ENCODE peak calls at places on chromosomes 16 and 17, in four cellular contexts. G is mesendoderm, Q is H9, C is H1. N is an unnamed sample.

GRCh38 chr17:27481327-27481726 is 25.1 kb downstream of the KSR1 start:
- DNase-seq in G (no peak), C (no peak), Q (no peak), N (no peak)

GRCh38 chr17:72308744-72309395 is 188.1 kb downstream of the SOX9 start:
- DNase-seq in G (no peak), Q (no peak), C (no peak), N (peak)

GRCh38 chr17:71276071-71276470 is 844.7 kb upstream of the SOX9 start:
- DNase-seq in C (no peak), G (no peak), Q (no peak), N (no peak)

GRCh38 chr17:44979426-44980273 is 11.5 kb upstream of the C1QL1 start:
- DNase-seq in G (no peak), C (no peak), Q (no peak), N (peak)

GRCh38 chr17:38632334-38632733 is 26.6 kb upstream of the SRCIN1 start:
- DNase-seq in Q (peak), C (no peak), G (no peak), N (no peak)

GRCh38 chr16:397135-397661 is at the start of gene NME4:
- DNase-seq in G (peak), Q (peak), C (peak), N (no peak)

GRCh38 chr17:36510636-36511035 is 24.0 kb downstream of the MYO19 start:
- DNase-seq in G (no peak), C (no peak), Q (no peak), N (no peak)

GRCh38 chr17:54754560-54754959 is 146.1 kb upstream of the TOM1L1 start:
- DNase-seq in C (peak), G (peak), Q (peak), N (no peak)

GRCh38 chr16:15983898-15984297 is 34.5 kb downstream of the ABCC1 start:
- DNase-seq in Q (no peak), C (no peak), G (no peak), N (peak)

GRCh38 chr16:546909-547770 is 13.1 kb upstream of the PRR35 start:
- DNase-seq in C (peak), Q (peak), G (peak), N (peak)

GRCh38 chr16:20674684-20675487 is 22.6 kb downstream of the ACSM1 start:
- DNase-seq in C (peak), Q (no peak), G (peak), N (no peak)

GRCh38 chr17:38424297-38424972 is 3.8 kb upstream of the ARHGAP23 start:
- DNase-seq in Q (peak), G (no peak), C (no peak), N (no peak)

GRCh38 chr16:4934591-4934990 is 2.4 kb downstream of the PPL start:
- DNase-seq in G (no peak), C (no peak), Q (no peak), N (no peak)

GRCh38 chr16:31696968-31697743 is 169.5 kb downstream of the AHSP start:
- DNase-seq in Q (no peak), G (peak), C (no peak), N (peak)

GRCh38 chr17:82281502-82282238 is 8.2 kb upstream of the CSNK1D start:
- DNase-seq in G (no peak), C (no peak), Q (no peak), N (peak)

GRCh38 chr16:89848974-89849373 is 20.7 kb downstream of the SPIRE2 start:
- DNase-seq in C (no peak), G (no peak), Q (no peak), N (no peak)

GRCh38 chr17:49117581-49118230 is 14.9 kb upstream of the B4GALNT2 start:
- DNase-seq in C (no peak), G (no peak), Q (no peak), N (no peak)
- H4K5ac ChIP-seq in C (no peak), G (no peak), Q (no peak), N (no peak)

GRCh38 chr17:61584266-61584665 is 6.8 kb downstream of the NACA2 start:
- DNase-seq in Q (no peak), C (no peak), G (no peak), N (no peak)
- H4K5ac ChIP-seq in Q (no peak), C (no peak), G (no peak), N (no peak)

GRCh38 chr17:77613627-77614026 is 344.9 kb upstream of the TNRC6C start:
- DNase-seq in G (no peak), Q (peak), C (no peak), N (no peak)
- H4K5ac ChIP-seq in G (no peak), Q (no peak), C (no peak), N (no peak)

DNA sequence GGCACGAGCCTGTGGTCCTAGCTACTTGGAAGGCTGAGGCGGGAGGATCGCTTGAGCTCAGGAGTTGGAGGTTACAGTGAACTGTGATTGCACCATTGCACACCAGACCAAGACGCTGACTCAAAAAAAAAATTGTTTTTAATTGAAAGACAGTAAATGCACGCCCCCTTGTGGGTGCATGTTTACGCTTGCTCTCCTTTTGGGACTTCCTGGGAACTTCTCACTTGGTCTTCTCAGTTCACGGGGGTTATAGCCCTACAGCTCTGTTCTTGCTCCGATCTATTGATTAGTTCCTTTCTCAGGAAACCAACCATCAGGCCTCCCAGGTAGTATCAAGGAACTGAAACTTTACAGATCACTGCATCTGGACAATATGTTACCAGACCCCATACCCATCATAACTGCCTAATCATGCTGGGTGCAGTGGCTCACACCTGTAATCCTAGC is 14.2 kb upstream of the RIPOR1 start:
- DNase-seq in Q (peak), C (peak), G (peak), N (peak)
- H4K5ac ChIP-seq in Q (no peak), C (no peak), G (no peak), N (no peak)

GRCh38 chr16:48540222-48540900 is 69.6 kb downstream of the N4BP1 start:
- DNase-seq in C (peak), G (no peak), Q (no peak), N (no peak)

GRCh38 chr16:48542966-48543365 is 67.0 kb downstream of the N4BP1 start:
- DNase-seq in C (no peak), Q (no peak), G (no peak), N (no peak)

GRCh38 chr16:48542020-48542473 is 67.9 kb downstream of the N4BP1 start:
- DNase-seq in C (no peak), Q (no peak), G (peak), N (peak)

GRCh38 chr16:48539485-48540221 is 70.3 kb downstream of the N4BP1 start:
- DNase-seq in C (peak), Q (no peak), G (peak), N (no peak)

GRCh38 chr16:48541108-48541786 is 68.7 kb downstream of the N4BP1 start:
- DNase-seq in G (no peak), C (peak), Q (no peak), N (no peak)
- H4K5ac ChIP-seq in G (no peak), C (no peak), Q (no peak), N (no peak)